ENCODE peak calls at places on chromosomes 16 and 17, in nine cellular contexts. U is mammary epithelial cell, J is fibroblast of lung, V is upper lobe of right lung, W is fibroblast of pulmonary artery, E is left ventricle myocardium inferior, C is lung, M is HFF-Myc, I is heart right ventricle. Z is an unnamed sample.
A peak's percentile ranks its signal among the peaks of the same experiment; 100 is the strongest.

GRCh38 chr16:35180970-35181369 is 1721.6 kb downstream of the TP53TG3F start:
- DNase-seq in U (no peak), J (no peak), V (no peak), W (no peak), E (no peak), C (no peak), M (no peak), I (no peak), Z (no peak)

GRCh38 chr16:56956756-56957155 is 5.0 kb upstream of the CETP start:
- DNase-seq in U (no peak), J (no peak), V (no peak), W (no peak), E (no peak), C (no peak), M (no peak), I (no peak), Z (no peak)

GRCh38 chr16:55491691-55492090 is 12.7 kb downstream of the MMP2 start:
- DNase-seq in U (no peak), J (no peak), V (no peak), W (no peak), E (no peak), C (no peak), M (no peak), I (no peak), Z (no peak)

GRCh38 chr16:85291302-85292148 is 179.3 kb upstream of the CIBAR2 start:
- DNase-seq in U (no peak), J (no peak), V (peak; percentile 78), W (no peak), E (peak; percentile 60), C (peak; percentile 39), M (no peak), I (peak; percentile 63), Z (no peak)

GRCh38 chr17:82657926-82658325 is 9.7 kb upstream of the WDR45B start:
- DNase-seq in U (no peak), J (no peak), V (no peak), W (no peak), E (no peak), C (no peak), M (no peak), I (no peak), Z (no peak)

GRCh38 chr17:62085511-62086408 is 20.7 kb upstream of the MED13 start:
- DNase-seq in U (no peak), J (peak; percentile 89), V (no peak), W (no peak), E (no peak), C (peak; percentile 30), M (no peak), I (no peak), Z (no peak)

GRCh38 chr17:79955961-79956735 is 79.5 kb downstream of the TBC1D16 start:
- DNase-seq in U (no peak), J (no peak), V (peak; percentile 56), W (no peak), E (peak; percentile 9), C (no peak), M (no peak), I (no peak), Z (no peak)

GRCh38 chr17:39737761-39738567 is at the start of gene GRB7:
- DNase-seq in U (peak; percentile 71), J (no peak), V (peak; percentile 91), W (no peak), E (no peak), C (peak; percentile 81), M (no peak), I (no peak), Z (no peak)

GRCh38 chr17:68385490-68386215 is 71.6 kb downstream of the WIPI1 start:
- DNase-seq in U (no peak), J (no peak), V (no peak), W (no peak), E (no peak), C (no peak), M (no peak), I (no peak), Z (no peak)

GRCh38 chr17:65558683-65559311 is 2.7 kb downstream of the AXIN2 start:
- DNase-seq in U (no peak), J (no peak), V (peak; percentile 70), W (no peak), E (no peak), C (no peak), M (no peak), I (no peak), Z (no peak)

GRCh38 chr16:22705799-22706198 is 108.2 kb upstream of the HS3ST2 start:
- DNase-seq in U (no peak), J (no peak), V (no peak), W (no peak), E (no peak), C (no peak), M (no peak), I (no peak), Z (no peak)

GRCh38 chr17:76095943-76096342 is 7.6 kb downstream of the EXOC7 start:
- DNase-seq in U (no peak), J (no peak), V (no peak), W (no peak), E (no peak), C (no peak), M (no peak), I (no peak), Z (no peak)

GRCh38 chr17:10812674-10813073 is 8.8 kb upstream of the TMEM238L start:
- DNase-seq in U (no peak), J (no peak), V (no peak), W (no peak), E (peak; percentile 55), C (no peak), M (no peak), I (peak; percentile 69), Z (no peak)

GRCh38 chr17:60610481-60610880 is 10.5 kb downstream of the PPM1D start:
- DNase-seq in U (no peak), J (peak; percentile 37), V (no peak), W (peak; percentile 65), E (no peak), C (no peak), M (no peak), I (no peak), Z (no peak)

GRCh38 chr17:78661092-78661770 is 84.0 kb upstream of the DNAH17 start:
- DNase-seq in U (peak; percentile 90), J (peak; percentile 69), V (peak; percentile 31), W (no peak), E (no peak), C (no peak), M (no peak), I (no peak), Z (no peak)

GRCh38 chr17:68870427-68870826 is 84.8 kb downstream of the ABCA8 start:
- DNase-seq in U (no peak), J (no peak), V (no peak), W (no peak), E (no peak), C (no peak), M (no peak), I (no peak), Z (no peak)

GRCh38 chr16:53093162-53093744 is 38.5 kb downstream of the CHD9 start:
- DNase-seq in U (no peak), J (no peak), V (no peak), W (no peak), E (no peak), C (no peak), M (no peak), I (no peak), Z (no peak)

GRCh38 chr16:89565506-89566372 is 5.3 kb downstream of the RPL13 start:
- DNase-seq in U (peak; percentile 79), J (peak; percentile 56), V (peak; percentile 85), W (peak; percentile 41), E (peak; percentile 37), C (peak; percentile 72), M (no peak), I (peak; percentile 58), Z (no peak)

GRCh38 chr16:27327586-27327915 is 13.8 kb downstream of the IL4R start:
- DNase-seq in U (no peak), J (no peak), V (no peak), W (no peak), E (no peak), C (no peak), M (no peak), I (no peak), Z (no peak)

GRCh38 chr16:81633680-81634379 is 145.3 kb upstream of the PLCG2 start:
- DNase-seq in U (no peak), J (no peak), V (no peak), W (no peak), E (no peak), C (no peak), M (no peak), I (no peak), Z (no peak)

GRCh38 chr17:32929288-32929574 is 1.3 kb downstream of the TMEM98 start:
- DNase-seq in U (no peak), J (peak; percentile 18), V (no peak), W (peak; percentile 25), E (no peak), C (no peak), M (no peak), I (no peak), Z (no peak)
- H3K4me3 ChIP-seq in U (peak overlapping the region; percentile 49), J (peak overlapping the region; percentile 84), V (peak overlapping the region; percentile 56), W (peak overlapping the region; percentile 63), E (peak overlapping the region; percentile 75), C (no peak overlapping the region), M (peak overlapping the region; percentile 68), I (peak overlapping the region; percentile 61), Z (peak overlapping the region; percentile 69)

GRCh38 chr17:6045621-6046357 is 24.4 kb upstream of the WSCD1 start:
- DNase-seq in U (no peak), J (no peak), V (no peak), W (no peak), E (no peak), C (no peak), M (no peak), I (no peak), Z (no peak)
- TF ChIP-seq CTCF in U (no peak), J (no peak), V (no peak), W (no peak), E (peak; percentile 30), C (no peak), M (no peak), I (peak; percentile 23), Z (no peak)

DNA sequence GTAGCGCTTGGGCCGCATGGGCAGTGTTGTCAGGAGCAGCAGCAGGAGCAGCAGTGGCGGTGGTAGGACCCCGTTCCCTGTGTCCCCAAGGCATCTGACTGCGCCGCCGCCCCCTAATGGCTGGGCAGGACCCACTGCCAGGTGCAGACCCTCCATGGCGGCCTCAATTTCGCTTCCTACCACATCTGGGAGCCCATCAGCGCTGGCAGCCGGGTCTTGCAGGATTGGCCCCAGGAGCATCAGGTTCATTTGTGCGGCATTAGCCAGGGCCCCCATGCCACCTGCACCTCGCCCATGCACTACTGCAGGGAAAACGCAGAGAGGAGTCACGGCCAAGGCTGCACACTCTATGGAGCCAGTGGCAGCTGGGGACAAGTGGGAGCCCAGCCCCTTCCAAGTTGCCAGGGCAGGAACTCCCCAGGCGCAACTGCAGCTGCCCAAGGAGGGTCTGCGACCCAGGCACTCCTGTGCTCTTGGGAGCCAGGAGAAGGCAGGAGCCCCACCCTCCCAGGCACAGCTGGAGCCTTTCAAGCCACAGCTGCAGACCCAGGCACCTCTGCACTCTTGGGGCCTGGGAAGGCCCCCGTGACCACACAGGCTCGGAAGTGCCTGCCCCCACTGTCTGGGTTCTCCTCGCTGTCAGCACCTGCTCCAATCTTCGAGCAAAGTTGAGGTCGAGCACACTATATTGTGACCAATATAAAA is 594.2 kb downstream of the KCNJ18 start:
- DNase-seq in U (no peak), J (no peak), V (peak; percentile 50), W (no peak), E (no peak), C (peak; percentile 24), M (no peak), I (no peak), Z (no peak)
- H3K4me3 ChIP-seq in U (no peak overlapping the region), J (no peak overlapping the region), V (no peak overlapping the region), W (no peak overlapping the region), E (no peak overlapping the region), C (no peak overlapping the region), M (no peak overlapping the region), I (no peak overlapping the region), Z (no peak overlapping the region)

GRCh38 chr17:43368740-43369506 is 29.9 kb upstream of the ARL4D start:
- DNase-seq in U (peak; percentile 75), J (peak; percentile 78), V (peak; percentile 94), W (peak; percentile 86), E (peak; percentile 84), C (peak; percentile 80), M (no peak), I (peak; percentile 84), Z (no peak)
- TF ChIP-seq CTCF in U (no peak), J (no peak), V (no peak), W (peak; percentile 12), E (peak; percentile 15), C (no peak), M (no peak), I (no peak), Z (no peak)